ENCODE peak calls at places on chromosomes 4 and X, in six cellular contexts. G is DMS153; L is CD8-positive, alpha-beta T cell; J is GM04504; R is naive thymus-derived CD8-positive, alpha-beta T cell; A is stimulated activated CD8-positive, alpha-beta memory T cell treated with anti-CD3 and anti-CD28 coated beads, Interleukin-4, amount 100 ng/mL, for 24 hours. X is an unnamed sample.

GRCh38 chrX:30023451-30023850 is 191.9 kb upstream of the MAGEB2 start:
- DNase-seq in J (no peak), G (no peak), A (no peak), L (no peak), R (no peak), X (no peak)

GRCh38 chrX:45592067-45592466 is 391.4 kb upstream of the DIPK2B start:
- DNase-seq in L (no peak), J (no peak), R (no peak), A (no peak), G (no peak), X (no peak)

GRCh38 chrX:7146026-7146702 is 1.3 kb upstream of the STS start:
- DNase-seq in A (no peak), J (no peak), G (no peak), L (no peak), R (no peak), X (no peak)

GRCh38 chr4:8198206-8198905 is 734 bp upstream of the SH3TC1 start:
- DNase-seq in J (no peak), R (no peak), G (no peak), L (no peak), A (no peak), X (no peak)

GRCh38 chrX:154484255-154485149 is 1.9 kb downstream of the UBL4A start:
- DNase-seq in J (no peak), R (no peak), L (no peak), G (no peak), A (no peak), X (no peak)

GRCh38 chr4:1278336-1278670 is 11.4 kb upstream of the MAEA start:
- DNase-seq in A (no peak), G (no peak), J (no peak), R (no peak), L (no peak), X (no peak)

GRCh38 chr4:55834086-55834795 is 14.7 kb downstream of the EXOC1L start:
- DNase-seq in J (no peak), A (no peak), G (no peak), R (no peak), L (no peak), X (no peak)

GRCh38 chr4:153649572-153649991 is 34.5 kb upstream of the TLR2 start:
- DNase-seq in J (no peak), G (no peak), L (no peak), R (no peak), A (no peak), X (no peak)

GRCh38 chr4:184408021-184408710 is 66.2 kb downstream of the IRF2 start:
- DNase-seq in R (no peak), A (no peak), L (no peak), G (no peak), J (no peak), X (no peak)

GRCh38 chr4:1010522-1011021 is 854 bp upstream of the FGFRL1 start:
- DNase-seq in J (peak), G (peak), R (peak), A (peak), L (peak), X (no peak)

GRCh38 chr4:151806511-151806927 is 45.7 kb upstream of the GATB start:
- DNase-seq in J (peak), A (no peak), G (no peak), R (no peak), L (no peak), X (no peak)

GRCh38 chrX:19003756-19004155 is 19.8 kb upstream of the PHKA2 start:
- DNase-seq in A (no peak), L (no peak), J (no peak), R (no peak), G (no peak), X (no peak)

GRCh38 chr4:37890501-37891220 is at the start of gene TBC1D1:
- DNase-seq in R (peak), L (peak), A (peak), J (no peak), G (peak), X (peak)

GRCh38 chrX:44874481-44875184 is 1.6 kb downstream of the KDM6A start:
- DNase-seq in L (no peak), A (no peak), G (no peak), R (peak), J (peak), X (peak)

GRCh38 chr4:6325791-6326290 is 56.2 kb downstream of the WFS1 start:
- DNase-seq in R (no peak), L (no peak), J (no peak), A (no peak), G (no peak), X (no peak)

GRCh38 chr4:37693450-37694190 is 7.4 kb upstream of the RELL1 start:
- DNase-seq in A (no peak), R (no peak), L (no peak), G (no peak), J (peak), X (no peak)

GRCh38 chrX:905828-906566 is 275.4 kb downstream of the SHOX start:
- DNase-seq in R (no peak), A (no peak), L (no peak), J (peak), G (no peak), X (no peak)

GRCh38 chr4:38190717-38191178 is 230.6 kb downstream of the PTTG2 start:
- DNase-seq in R (no peak), L (no peak), J (peak), A (no peak), G (no peak), X (no peak)

GRCh38 chr4:168743576-168743975 is 246.7 kb downstream of the PALLD start:
- DNase-seq in G (peak), L (no peak), R (no peak), A (no peak), J (no peak), X (no peak)

GRCh38 chr4:11158971-11159370 is 269.7 kb downstream of the HS3ST1 start:
- DNase-seq in J (no peak), A (no peak), G (no peak), R (no peak), L (no peak), X (no peak)

GRCh38 chr4:52110171-52110570 is 59.1 kb downstream of the SPATA18 start:
- DNase-seq in L (no peak), J (no peak), G (no peak), A (no peak), R (no peak), X (no peak)

GRCh38 chrX:140440891-140441290 is 64.0 kb downstream of the SOX3 start:
- DNase-seq in R (no peak), L (no peak), A (no peak), J (no peak), G (no peak), X (no peak)

GRCh38 chr4:160159457-160159856 is 1056.6 kb downstream of the RAPGEF2 start:
- DNase-seq in A (no peak), R (no peak), L (no peak), G (no peak), J (no peak), X (no peak)

GRCh38 chr4:125461676-125462363 is 147.1 kb downstream of the FAT4 start:
- DNase-seq in R (no peak), G (no peak), A (no peak), J (no peak), L (no peak), X (no peak)

GRCh38 chr4:31023724-31024123 is 303.6 kb downstream of the PCDH7 start:
- DNase-seq in L (no peak), G (no peak), J (no peak), A (no peak), R (no peak), X (no peak)

X was measured in NCI-H774.